ENCODE peak calls at places on chromosome 3, in ten cellular contexts. I is Calu3, F is tibial artery, M is GM20000, R is choroid plexus epithelial cell, T is cardiac muscle cell, Z is H9, V is breast epithelium, O is endothelial cell, W is transverse colon. H is an unnamed sample.

GRCh38 chr3:125383744-125384143 is 8.6 kb upstream of the ZNF148 start:
- DNase-seq in T (no peak), F (no peak), R (no peak), I (no peak), W (no peak), O (no peak), M (no peak), V (no peak), Z (no peak), H (no peak)

GRCh38 chr3:45224824-45225464 is 1.1 kb downstream of the TMEM158 start:
- DNase-seq in T (peak; percentile 82), M (peak; percentile 84), V (peak; percentile 44), O (peak; percentile 86), R (peak; percentile 83), W (peak; percentile 74), F (peak; percentile 79), Z (peak; percentile 82), I (peak; percentile 79), H (peak; percentile 67)

GRCh38 chr3:47622648-47623047 is 44.0 kb upstream of the CSPG5 start:
- DNase-seq in O (no peak), R (no peak), M (no peak), Z (no peak), F (no peak), V (no peak), W (no peak), I (no peak), T (no peak), H (no peak)

GRCh38 chr3:169667710-169668080 is 4.2 kb upstream of the MECOM start:
- DNase-seq in M (no peak), T (no peak), O (no peak), Z (no peak), V (no peak), I (peak; percentile 5), R (no peak), F (no peak), W (no peak), H (no peak)

GRCh38 chr3:19216669-19217337 is 68.5 kb downstream of the KCNH8 start:
- DNase-seq in O (no peak), F (peak; percentile 65), I (peak; percentile 9), R (no peak), M (no peak), Z (no peak), V (peak; percentile 20), W (peak; percentile 10), T (no peak), H (peak; percentile 80)

GRCh38 chr3:30741870-30742269 is 135.5 kb downstream of the TGFBR2 start:
- DNase-seq in I (no peak), M (no peak), F (no peak), T (no peak), W (no peak), V (no peak), R (no peak), O (no peak), Z (no peak), H (no peak)

GRCh38 chr3:123104550-123104949 is 37.7 kb downstream of the PDIA5 start:
- DNase-seq in O (no peak), Z (no peak), R (peak; percentile 80), W (no peak), F (no peak), I (peak; percentile 6), M (no peak), V (no peak), T (no peak), H (peak; percentile 76)

GRCh38 chr3:11154036-11154952 is at the start of gene HRH1:
- DNase-seq in O (peak; percentile 20), T (peak; percentile 40), F (peak; percentile 74), W (peak; percentile 20), Z (no peak), I (peak; percentile 20), R (no peak), V (no peak), M (no peak), H (peak; percentile 23)

GRCh38 chr3:190036631-190037030 is 84.1 kb downstream of the P3H2 start:
- DNase-seq in V (no peak), T (no peak), F (no peak), M (no peak), R (peak; percentile 72), O (no peak), W (no peak), I (no peak), Z (no peak), H (peak; percentile 42)

GRCh38 chr3:191070762-191071365 is 128.2 kb upstream of the OSTN start:
- DNase-seq in I (no peak), Z (no peak), F (no peak), R (peak; percentile 61), M (no peak), T (peak; percentile 28), O (no peak), V (no peak), W (no peak), H (no peak)

GRCh38 chr3:10248984-10249748 is 907 bp downstream of the TATDN2 start:
- DNase-seq in O (peak; percentile 16), V (peak; percentile 19), M (peak; percentile 72), F (no peak), T (peak; percentile 34), W (peak; percentile 44), R (peak; percentile 14), I (peak; percentile 28), Z (peak; percentile 43), H (peak; percentile 48)

GRCh38 chr3:190996376-190996775 is 133.9 kb upstream of the GMNC start:
- DNase-seq in V (no peak), M (no peak), Z (no peak), R (no peak), W (no peak), I (no peak), O (no peak), T (no peak), F (no peak), H (no peak)

GRCh38 chr3:52084216-52084945 is 28.0 kb upstream of the DUSP7 start:
- DNase-seq in T (no peak), O (no peak), W (no peak), V (no peak), I (no peak), Z (no peak), F (no peak), R (no peak), M (no peak), H (no peak)

GRCh38 chr3:150255416-150255815 is 152.7 kb upstream of the TSC22D2 start:
- DNase-seq in M (no peak), T (no peak), F (no peak), Z (no peak), R (no peak), V (peak; percentile 66), I (no peak), W (no peak), O (no peak), H (no peak)

GRCh38 chr3:165502707-165503106 is 306.5 kb upstream of the SLITRK3 start:
- DNase-seq in R (no peak), W (no peak), V (no peak), O (no peak), F (no peak), I (no peak), M (no peak), Z (no peak), T (no peak), H (no peak)

GRCh38 chr3:99023590-99024192 is 122.2 kb upstream of the DCBLD2 start:
- DNase-seq in W (no peak), R (peak; percentile 72), V (no peak), F (no peak), T (peak; percentile 48), O (peak; percentile 9), M (peak; percentile 31), Z (no peak), I (peak; percentile 7), H (peak; percentile 55)

GRCh38 chr3:106610362-106610997 is 741.7 kb upstream of the CBLB start:
- DNase-seq in Z (no peak), O (no peak), I (no peak), F (no peak), V (no peak), W (no peak), M (no peak), R (peak; percentile 49), T (no peak), H (peak; percentile 57)

GRCh38 chr3:34111361-34111760 is 312.9 kb downstream of the PDCD6IP start:
- DNase-seq in F (no peak), I (no peak), T (no peak), W (no peak), O (no peak), Z (no peak), M (no peak), V (no peak), R (no peak), H (no peak)
- TF ChIP-seq CTCF in F (no peak), I (no peak), T (no peak), W (no peak), O (no peak), Z (no peak), M (no peak), V (no peak), R (no peak), H (no peak)

GRCh38 chr3:159252772-159253384 is 451.0 kb downstream of the MFSD1 start:
- DNase-seq in F (no peak), I (peak; percentile 58), R (peak; percentile 86), V (no peak), O (peak; percentile 15), M (peak; percentile 13), T (peak; percentile 31), Z (no peak), W (no peak), H (peak; percentile 54)
- TF ChIP-seq CTCF in F (no peak), I (peak; percentile 95), R (peak; percentile 73), V (no peak), O (peak; percentile 96), M (peak; percentile 50), T (peak; percentile 56), Z (peak; percentile 90), W (peak; percentile 59), H (peak; percentile 76)

GRCh38 chr3:85796140-85796539 is 837.4 kb downstream of the CADM2 start:
- DNase-seq in W (no peak), I (no peak), R (no peak), Z (no peak), F (no peak), M (no peak), V (no peak), T (no peak), O (no peak), H (no peak)

GRCh38 chr3:85800676-85801075 is 841.9 kb downstream of the CADM2 start:
- DNase-seq in M (no peak), F (no peak), Z (no peak), I (no peak), T (no peak), W (no peak), R (no peak), O (no peak), V (no peak), H (no peak)

DNA sequence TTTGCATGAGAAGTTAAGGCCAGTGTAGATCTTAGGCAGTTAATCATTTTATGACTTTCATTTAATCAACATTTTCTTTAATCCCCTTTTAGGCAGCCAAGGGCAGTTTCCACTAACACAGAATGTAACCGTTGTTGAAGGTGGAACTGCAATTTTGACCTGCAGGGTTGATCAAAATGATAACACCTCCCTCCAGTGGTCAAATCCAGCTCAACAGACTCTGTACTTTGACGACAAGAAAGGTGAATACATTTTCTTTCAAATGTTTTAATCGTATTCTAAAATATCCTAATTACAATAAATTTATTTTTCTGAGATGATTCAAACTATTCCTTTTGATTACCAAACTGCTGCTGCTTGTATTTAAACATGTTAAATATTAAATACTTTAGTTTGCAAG is 843.2 kb downstream of the CADM2 start:
- DNase-seq in F (no peak), M (no peak), Z (peak; percentile 34), W (no peak), V (no peak), T (peak; percentile 35), O (peak; percentile 30), I (peak; percentile 41), R (peak; percentile 47), H (peak; percentile 17)
- TF ChIP-seq CTCF in F (no peak), M (no peak), Z (peak; percentile 79), W (no peak), V (no peak), T (no peak), O (peak; percentile 56), I (peak; percentile 20), R (peak; percentile 61), H (peak; percentile 13)

GRCh38 chr3:184949570-184949969 is 137.6 kb downstream of the VPS8 start:
- DNase-seq in T (no peak), O (no peak), Z (no peak), M (no peak), F (no peak), V (no peak), R (no peak), W (no peak), I (no peak), H (no peak)
- TF ChIP-seq CTCF in T (no peak), O (no peak), Z (no peak), M (no peak), F (no peak), V (no peak), R (no peak), W (no peak), I (no peak), H (no peak)